ENCODE peak calls at places on chromosomes 13 and 19, in five cellular contexts. U is left ventricle myocardium inferior; H is HEK293T; V is NCI-H1436; E is effector CD4-positive, alpha-beta T cell. I is an unnamed sample.

GRCh38 chr13:114019367-114019766 is 45.5 kb upstream of the C13orf46 start:
- DNase-seq in U (no peak), E (no peak), H (peak), V (no peak), I (peak)

GRCh38 chr13:25286308-25286968 is 850 bp downstream of the MTMR6 start:
- DNase-seq in V (no peak), H (peak), E (peak), U (no peak), I (peak)

GRCh38 chr19:38303517-38304351 is at the start of gene C19orf33:
- DNase-seq in U (peak), H (no peak), V (no peak), E (no peak), I (no peak)

GRCh38 chr19:11445141-11445540 is 9.7 kb downstream of the PRKCSH start:
- DNase-seq in E (no peak), H (no peak), V (no peak), U (no peak), I (no peak)

GRCh38 chr19:56838680-56838929 is 1.9 kb downstream of the PEG3 start:
- DNase-seq in E (no peak), H (no peak), U (no peak), V (no peak), I (no peak)

GRCh38 chr19:5814123-5814839 is 9.4 kb downstream of the NRTN start:
- DNase-seq in V (no peak), U (no peak), E (no peak), H (no peak), I (no peak)

GRCh38 chr13:97889803-97890202 is 63.7 kb upstream of the IPO5 start:
- DNase-seq in E (no peak), U (peak), H (no peak), V (no peak), I (peak)

GRCh38 chr13:41802684-41803554 is 158.0 kb downstream of the VWA8 start:
- DNase-seq in U (no peak), E (no peak), H (no peak), V (no peak), I (peak)

GRCh38 chr19:54013866-54014265 is 22.4 kb downstream of the CACNG6 start:
- DNase-seq in H (no peak), U (no peak), E (no peak), V (no peak), I (no peak)

GRCh38 chr13:105363747-105364177 is 1171.7 kb downstream of the EFNB2 start:
- DNase-seq in E (no peak), V (peak), U (no peak), H (no peak), I (no peak)

GRCh38 chr13:113969973-113970611 is 3.8 kb downstream of the C13orf46 start:
- DNase-seq in E (no peak), H (no peak), V (no peak), U (peak), I (no peak)

GRCh38 chr13:108549989-108550388 is 79.4 kb upstream of the MYO16 start:
- DNase-seq in U (no peak), V (no peak), H (no peak), E (no peak), I (no peak)

GRCh38 chr19:54017266-54017665 is 25.8 kb downstream of the CACNG6 start:
- DNase-seq in V (no peak), U (no peak), H (no peak), E (no peak), I (peak)

GRCh38 chr13:30916991-30917390 is 10.9 kb downstream of the MEDAG start:
- DNase-seq in H (no peak), E (no peak), U (no peak), V (no peak), I (no peak)

GRCh38 chr13:97127842-97128241 is 94.3 kb upstream of the MBNL2 start:
- DNase-seq in H (no peak), U (no peak), E (no peak), V (no peak), I (no peak)

GRCh38 chr19:7492142-7493055 is 3.6 kb upstream of the PEX11G start:
- DNase-seq in V (no peak), U (no peak), H (no peak), E (no peak), I (peak)

GRCh38 chr13:113798200-113798811 is 39.3 kb downstream of the TMEM255B start:
- DNase-seq in H (no peak), V (no peak), U (no peak), E (no peak), I (no peak)

GRCh38 chr19:18762125-18763023 is 28.7 kb downstream of the COMP start:
- DNase-seq in H (no peak), V (peak), U (peak), E (no peak), I (peak)

GRCh38 chr19:56110515-56111448 is 10.3 kb downstream of the ZNF787 start:
- DNase-seq in U (peak), E (no peak), H (no peak), V (no peak), I (no peak)

GRCh38 chr19:49447485-49448431 is 3.9 kb downstream of the PIH1D1 start:
- DNase-seq in E (no peak), U (peak), H (no peak), V (peak), I (peak)

GRCh38 chr13:33123066-33123940 is 107.1 kb downstream of the KL start:
- DNase-seq in U (peak), E (no peak), H (no peak), V (peak), I (peak)

GRCh38 chr13:43878897-43879322 is 630 bp downstream of the CCDC122 start:
- DNase-seq in H (peak), U (peak), E (peak), V (no peak), I (peak)

GRCh38 chr13:114310961-114311360 is 3.3 kb upstream of the CHAMP1 start:
- DNase-seq in V (no peak), E (no peak), H (no peak), U (no peak), I (peak)

GRCh38 chr19:2260341-2260751 is 4.1 kb upstream of the JSRP1 start:
- DNase-seq in H (no peak), V (no peak), E (no peak), U (no peak), I (peak)

GRCh38 chr19:15091918-15092753 is 10.1 kb downstream of the OR1I1 start:
- DNase-seq in H (peak), U (no peak), E (peak), V (peak), I (peak)

GRCh38 chr13:107743983-107744382 is 471.4 kb downstream of the LIG4 start:
- DNase-seq in V (no peak), H (no peak), U (no peak), E (no peak), I (no peak)

GRCh38 chr13:59677966-59678814 is 485.5 kb downstream of the DIAPH3 start:
- DNase-seq in U (no peak), E (no peak), V (peak), H (peak), I (peak)

GRCh38 chr13:91381371-91381770 is 17.1 kb upstream of the GPC5 start:
- DNase-seq in H (no peak), V (no peak), U (no peak), E (no peak), I (peak)